ENCODE peak calls at places on chromosome 19, in eight cellular contexts. A is H4; T is effector CD4-positive, alpha-beta T cell; D is stimulated activated CD4-positive, alpha-beta T cell treated with anti-CD3 and anti-CD28 coated beads, Interleukin-4, amount 100 ng/mL, for 4 hours; U is HFFc6; X is stomach; N is NCI-H1092; G is 8988T. L is an unnamed sample.

GRCh38 chr19:7360393-7360984 is 11.8 kb downstream of the ARHGEF18 start:
- DNase-seq in X (no peak), G (no peak), U (no peak), D (no peak), N (no peak), T (no peak), A (no peak), L (peak; percentile 34)

GRCh38 chr19:46746281-46746965 is at the start of gene STRN4:
- DNase-seq in X (peak; percentile 67), A (no peak), N (no peak), T (peak; percentile 42), G (peak; percentile 87), D (peak; percentile 50), U (no peak), L (peak; percentile 35)

GRCh38 chr19:7773841-7774240 is 10.8 kb downstream of the CLEC4M start:
- DNase-seq in G (no peak), U (no peak), D (no peak), X (no peak), T (no peak), N (no peak), A (no peak), L (no peak)

GRCh38 chr19:11138659-11139526 is 16.7 kb downstream of the SPC24 start:
- DNase-seq in D (no peak), N (no peak), U (peak; percentile 87), T (no peak), X (peak; percentile 68), G (peak; percentile 35), A (peak; percentile 92), L (peak; percentile 79)

GRCh38 chr19:41746593-41747227 is 8.6 kb upstream of the CEACAM6 start:
- DNase-seq in D (peak; percentile 37), A (peak; percentile 56), T (peak; percentile 14), U (peak; percentile 49), X (peak; percentile 73), G (no peak), N (peak; percentile 77), L (peak; percentile 36)

GRCh38 chr19:37594982-37595382 is 306 bp downstream of the ZNF540 start:
- DNase-seq in G (no peak), X (peak; percentile 62), T (peak; percentile 50), N (peak; percentile 5), U (peak; percentile 73), D (peak; percentile 55), A (peak; percentile 29), L (no peak)

GRCh38 chr19:16200038-16200775 is 2.5 kb downstream of the AP1M1 start:
- DNase-seq in G (no peak), N (no peak), A (peak; percentile 13), T (no peak), U (no peak), X (no peak), D (no peak), L (no peak)

GRCh38 chr19:13234518-13234917 is 84.3 kb downstream of the IER2 start:
- DNase-seq in A (no peak), D (peak; percentile 57), X (peak; percentile 73), U (peak; percentile 3), T (peak; percentile 12), G (no peak), N (no peak), L (no peak)

GRCh38 chr19:4738734-4739133 is 15.1 kb upstream of the DPP9 start:
- DNase-seq in X (no peak), D (no peak), T (no peak), A (no peak), G (no peak), N (peak; percentile 36), U (no peak), L (no peak)

GRCh38 chr19:38617283-38617763 is 430 bp downstream of the MAP4K1 start:
- DNase-seq in X (no peak), A (no peak), N (no peak), U (no peak), G (no peak), T (no peak), D (no peak), L (no peak)